ENCODE peak calls at places on chromosomes 6 and 20, in eight cellular contexts. Q is cardiac muscle cell; T is AG04449; L is naive thymus-derived CD4-positive, alpha-beta T cell; G is KG1; R is NCI-H748 treated with DMSO at 0.1 percent for 48 hours; E is CD4-positive, CD25-positive, alpha-beta regulatory T cell; D is caudate nucleus. S is an unnamed sample.

GRCh38 chr6:84645563-84646266 is 118.7 kb downstream of the TBX18 start:
- DNase-seq in Q (no peak), T (no peak), L (no peak), G (no peak), R (no peak), E (no peak), D (no peak), S (no peak)

GRCh38 chr6:49001856-49002255 is 461.2 kb downstream of the MMUT start:
- DNase-seq in Q (no peak), T (no peak), L (no peak), G (no peak), R (no peak), E (no peak), D (peak; percentile 84), S (no peak)

GRCh38 chr6:47306887-47307286 is 2.8 kb downstream of the TNFRSF21 start:
- DNase-seq in Q (no peak), T (no peak), L (no peak), G (no peak), R (no peak), E (no peak), D (no peak), S (no peak)

GRCh38 chr20:23125159-23125558 is 39.0 kb upstream of the CD93 start:
- DNase-seq in Q (no peak), T (no peak), L (no peak), G (no peak), R (peak; percentile 87), E (no peak), D (no peak), S (no peak)

GRCh38 chr6:101226677-101227135 is 166.8 kb upstream of the GRIK2 start:
- DNase-seq in Q (peak; percentile 58), T (no peak), L (no peak), G (no peak), R (no peak), E (no peak), D (no peak), S (no peak)

GRCh38 chr6:104306206-104306605 is 553.5 kb downstream of the HACE1 start:
- DNase-seq in Q (no peak), T (no peak), L (no peak), G (no peak), R (no peak), E (no peak), D (no peak), S (no peak)

GRCh38 chr6:167485186-167485978 is 160.5 kb downstream of the TTLL2 start:
- DNase-seq in Q (peak; percentile 51), T (no peak), L (no peak), G (no peak), R (no peak), E (no peak), D (no peak), S (no peak)

GRCh38 chr20:4989570-4989969 is 11.7 kb downstream of the SLC23A2 start:
- DNase-seq in Q (no peak), T (no peak), L (no peak), G (no peak), R (no peak), E (no peak), D (no peak), S (peak; percentile 49)

GRCh38 chr6:22087960-22088716 is 208.7 kb downstream of the PRL start:
- DNase-seq in Q (peak; percentile 16), T (no peak), L (peak; percentile 36), G (no peak), R (no peak), E (no peak), D (no peak), S (no peak)

GRCh38 chr6:86856937-86857563 is 80.3 kb upstream of the HTR1E start:
- DNase-seq in Q (peak; percentile 53), T (no peak), L (peak; percentile 2), G (peak; percentile 18), R (peak; percentile 8), E (no peak), D (peak; percentile 6), S (no peak)

GRCh38 chr20:46652699-46653098 is 1.4 kb upstream of the SLC13A3 start:
- DNase-seq in Q (no peak), T (no peak), L (no peak), G (no peak), R (no peak), E (no peak), D (no peak), S (no peak)

GRCh38 chr20:34626978-34627377 is 49.9 kb downstream of the PIGU start:
- DNase-seq in Q (peak; percentile 17), T (no peak), L (no peak), G (no peak), R (no peak), E (no peak), D (no peak), S (no peak)

GRCh38 chr6:35601331-35602132 is 87.2 kb downstream of the FKBP5 start:
- DNase-seq in Q (peak; percentile 87), T (no peak), L (peak; percentile 95), G (no peak), R (no peak), E (peak; percentile 65), D (peak; percentile 26), S (peak; percentile 7)

GRCh38 chr20:45067558-45067957 is 33.4 kb downstream of the KCNS1 start:
- DNase-seq in Q (no peak), T (no peak), L (no peak), G (no peak), R (no peak), E (no peak), D (no peak), S (no peak)

GRCh38 chr6:40523505-40524172 is 63.5 kb downstream of the LRFN2 start:
- DNase-seq in Q (no peak), T (no peak), L (no peak), G (no peak), R (no peak), E (no peak), D (no peak), S (no peak)

GRCh38 chr6:89008299-89008698 is 44.9 kb upstream of the RNGTT start:
- DNase-seq in Q (no peak), T (no peak), L (peak; percentile 16), G (no peak), R (no peak), E (no peak), D (no peak), S (no peak)

GRCh38 chr6:149176971-149177667 is 140.4 kb upstream of the TAB2 start:
- DNase-seq in Q (no peak), T (no peak), L (no peak), G (no peak), R (peak; percentile 97), E (no peak), D (no peak), S (no peak)

GRCh38 chr6:38052035-38052434 is 232.5 kb downstream of the ZFAND3 start:
- DNase-seq in Q (no peak), T (no peak), L (no peak), G (no peak), R (no peak), E (no peak), D (no peak), S (no peak)